ENCODE peak calls at places on chromosomes 11 and 22, in four cellular contexts. R is H1, B is K562, L is HCT116. U is an unnamed sample.

GRCh38 chr11:23181022-23181807 is 320.9 kb upstream of the CCDC179 start:
- DNase-seq in R (no peak), B (no peak), L (no peak), U (no peak)

GRCh38 chr22:20940904-20941385 is 23.7 kb downstream of the CRKL start:
- DNase-seq in R (no peak), B (no peak), L (no peak), U (no peak)

GRCh38 chr11:65225284-65226102 is 36.3 kb upstream of the POLA2 start:
- DNase-seq in R (no peak), B (peak; percentile 73), L (no peak), U (peak; percentile 47)

GRCh38 chr11:58739725-58740430 is 8.1 kb upstream of the GLYAT start:
- DNase-seq in R (no peak), B (peak; percentile 78), L (no peak), U (no peak)

GRCh38 chr11:100956321-100956720 is 173.3 kb downstream of the PGR start:
- DNase-seq in R (no peak), B (no peak), L (no peak), U (no peak)

GRCh38 chr11:57491371-57492061 is 24.0 kb downstream of the SLC43A1 start:
- DNase-seq in R (no peak), B (peak; percentile 76), L (no peak), U (peak; percentile 38)

GRCh38 chr11:23711981-23712380 is 784.9 kb upstream of the LUZP2 start:
- DNase-seq in R (no peak), B (no peak), L (no peak), U (no peak)

GRCh38 chr11:67174311-67174710 is 55.2 kb downstream of the KDM2A start:
- DNase-seq in R (no peak), B (no peak), L (no peak), U (no peak)

GRCh38 chr22:48937032-48937639 is 890.5 kb downstream of the BRD1 start:
- DNase-seq in R (no peak), B (no peak), L (no peak), U (no peak)

GRCh38 chr11:75240381-75241035 is at the start of gene TPBGL:
- DNase-seq in R (no peak), B (peak; percentile 57), L (no peak), U (no peak)

GRCh38 chr11:10349281-10349665 is 44.4 kb downstream of the ADM start:
- DNase-seq in R (no peak), B (no peak), L (no peak), U (no peak)

GRCh38 chr22:47012589-47013365 is 250.3 kb downstream of the TBC1D22A start:
- DNase-seq in R (no peak), B (peak; percentile 4), L (no peak), U (peak; percentile 15)

GRCh38 chr22:23772315-23773246 is at the start of gene MMP11:
- DNase-seq in R (no peak), B (peak; percentile 69), L (no peak), U (no peak)

GRCh38 chr11:66543263-66544107 is 2.4 kb downstream of the ZDHHC24 start:
- DNase-seq in R (no peak), B (no peak), L (no peak), U (no peak)

GRCh38 chr11:34213366-34213765 is 107.9 kb downstream of the NAT10 start:
- DNase-seq in R (no peak), B (no peak), L (no peak), U (no peak)

GRCh38 chr11:65789230-65790103 is 2.6 kb downstream of the OVOL1 start:
- DNase-seq in R (no peak), B (no peak), L (no peak), U (no peak)

GRCh38 chr11:117316197-117316961 is at the start of gene BACE1:
- DNase-seq in R (peak; percentile 72), B (no peak), L (peak; percentile 71), U (peak; percentile 85)

GRCh38 chr11:112886707-112887370 is 74.4 kb upstream of the NCAM1 start:
- DNase-seq in R (no peak), B (peak; percentile 3), L (no peak), U (no peak)

GRCh38 chr11:20015101-20015500 is 145.2 kb downstream of the DBX1 start:
- DNase-seq in R (no peak), B (no peak), L (no peak), U (no peak)

GRCh38 chr11:20013346-20014066 is 146.8 kb downstream of the DBX1 start:
- DNase-seq in R (no peak), B (peak; percentile 33), L (no peak), U (peak; percentile 73)

GRCh38 chr11:20016526-20016925 is 143.7 kb downstream of the DBX1 start:
- DNase-seq in R (no peak), B (no peak), L (no peak), U (no peak)

GRCh38 chr11:20014067-20014402 is 146.2 kb downstream of the DBX1 start:
- DNase-seq in R (no peak), B (no peak), L (no peak), U (no peak)

DNA sequence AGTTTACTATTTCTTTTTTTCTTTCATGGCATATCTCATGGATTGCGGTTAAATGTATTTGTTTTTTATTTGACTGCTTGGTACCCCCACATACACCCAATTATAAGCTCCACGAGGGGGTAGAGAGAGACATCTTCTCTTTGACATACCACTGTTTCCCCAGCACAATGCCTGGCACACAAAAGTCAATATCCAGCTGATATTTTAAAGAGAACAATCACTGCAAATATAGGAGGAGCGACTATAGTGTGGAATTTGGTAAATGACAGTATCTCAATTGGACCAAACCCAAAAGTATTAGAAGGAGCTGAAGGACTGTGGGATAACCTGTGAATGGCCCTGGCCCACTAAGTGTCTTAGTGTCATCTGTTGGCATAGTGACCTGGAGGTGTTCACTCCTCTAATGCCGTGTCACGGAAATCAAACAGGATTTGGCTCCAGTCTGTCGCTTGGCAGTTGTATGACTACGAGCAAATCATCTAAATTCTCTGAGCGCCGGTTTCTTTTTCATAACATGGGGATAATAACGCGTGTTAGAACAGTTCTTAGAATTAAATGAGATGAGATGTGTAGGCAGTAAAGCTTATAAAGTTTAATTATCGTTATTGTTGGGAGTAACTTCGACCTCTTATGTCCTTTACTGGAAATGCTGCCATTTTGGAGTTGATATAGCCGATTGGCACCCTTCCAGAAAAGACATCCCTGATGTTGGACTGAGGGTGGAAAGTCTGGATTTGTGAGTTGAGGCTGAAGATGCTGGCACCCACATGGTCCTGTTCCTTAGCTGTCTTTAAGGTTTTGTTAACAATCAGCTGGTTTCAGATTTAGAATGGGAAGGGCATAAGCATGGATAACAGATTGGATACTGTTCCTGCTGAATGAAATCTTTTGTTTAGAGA is 144.5 kb downstream of the DBX1 start:
- DNase-seq in R (no peak), B (no peak), L (no peak), U (no peak)
- TF ChIP-seq ATF3 in R (no peak), B (no peak), L (no peak), U (no peak)

DNA sequence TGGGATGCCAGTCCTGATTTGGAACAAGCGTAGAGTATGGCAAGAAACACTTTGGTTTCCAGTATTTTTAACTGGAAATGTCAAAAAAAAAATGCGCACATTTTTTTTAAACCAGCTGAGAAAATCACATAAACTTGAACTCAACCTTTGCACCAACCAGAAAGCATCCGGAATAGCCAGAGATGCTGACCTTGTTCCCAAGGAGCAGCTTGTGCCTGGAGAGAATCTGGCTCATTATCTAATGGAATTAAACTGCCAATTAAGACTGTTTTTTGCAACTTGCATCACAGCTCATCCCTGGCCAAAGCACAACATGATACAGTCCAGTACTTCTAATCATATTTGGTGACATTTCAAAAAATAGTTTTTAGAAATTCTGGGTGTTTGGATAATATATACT is 8.4 kb upstream of the ETS1 start:
- DNase-seq in R (no peak), B (no peak), L (no peak), U (no peak)
- H3K27ac ChIP-seq in R (no peak overlapping the region), B (no peak overlapping the region), L (no peak overlapping the region), U (no peak overlapping the region)

GRCh38 chr11:110022548-110022947 is 70.6 kb upstream of the ZC3H12C start:
- DNase-seq in R (no peak), B (no peak), L (no peak), U (no peak)
- TF ChIP-seq ATF3 in R (no peak), B (no peak), L (no peak), U (no peak)

DNA sequence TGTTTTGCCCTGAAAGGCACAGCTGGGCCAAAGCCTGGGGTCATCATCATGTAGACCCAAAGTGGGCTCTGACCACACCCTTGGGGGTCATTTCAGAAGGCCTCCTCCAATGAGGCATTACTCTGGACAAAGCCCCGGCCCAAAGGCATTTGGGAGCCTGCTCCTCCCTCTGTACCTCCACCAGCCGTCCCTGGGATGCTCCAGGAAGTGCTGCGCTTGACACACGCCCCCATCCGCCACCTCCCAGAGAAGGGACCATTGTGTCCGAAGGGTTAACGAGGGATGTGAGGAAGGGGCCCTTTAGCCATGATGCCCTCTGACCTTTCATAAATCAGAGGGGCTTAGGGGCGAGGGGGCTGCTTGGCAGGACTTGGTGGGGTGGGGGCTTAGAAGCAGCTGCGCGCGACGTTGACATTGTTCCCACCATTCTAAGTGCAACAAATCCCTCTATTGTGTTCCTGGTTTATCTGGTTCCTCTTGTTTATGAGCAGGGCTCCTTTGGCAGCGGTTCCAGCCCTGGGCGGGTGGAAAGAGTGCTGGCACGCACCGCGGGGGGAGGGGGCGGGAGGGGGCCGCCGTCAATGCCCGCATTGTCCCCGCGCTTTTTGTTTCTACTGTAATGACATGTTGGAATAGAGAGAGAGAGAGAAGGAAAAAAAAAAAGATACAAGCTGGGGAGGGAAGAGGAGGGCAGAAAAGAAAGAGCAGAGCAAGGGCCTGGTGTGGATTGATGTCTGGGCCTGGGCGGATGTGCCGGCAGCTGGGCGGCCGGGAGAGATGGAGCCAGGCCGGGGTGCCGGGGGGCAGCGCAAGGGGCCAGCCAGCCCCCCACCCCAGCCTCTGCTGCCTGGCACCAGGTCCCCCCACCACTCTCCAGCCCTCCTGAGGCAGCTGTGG is 32.1 kb upstream of the SOX10 start:
- DNase-seq in R (no peak), B (no peak), L (no peak), U (no peak)
- H3K27ac ChIP-seq in R (no peak overlapping the region), B (no peak overlapping the region), L (no peak overlapping the region), U (no peak overlapping the region)

DNA sequence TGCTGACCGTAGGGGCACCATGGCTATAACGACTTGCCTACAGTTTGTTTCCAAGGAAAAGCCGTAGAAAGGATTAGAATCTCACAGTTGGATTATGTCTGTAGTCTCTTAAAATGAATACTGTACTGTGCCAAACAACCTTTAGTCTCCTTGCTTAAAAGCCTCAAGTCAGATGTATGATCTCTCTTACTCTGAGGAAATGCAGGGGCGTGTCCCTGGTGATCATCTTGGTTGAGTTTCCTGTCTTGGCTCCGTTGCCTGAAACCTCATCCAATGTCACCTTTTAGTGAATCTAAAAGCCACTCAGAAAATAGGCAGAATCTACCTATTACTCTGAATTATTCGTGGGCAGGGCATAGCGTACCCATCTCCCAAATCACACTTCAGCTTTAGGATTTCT is 246.1 kb downstream of the ETS1 start:
- DNase-seq in R (no peak), B (no peak), L (no peak), U (no peak)
- TF ChIP-seq ATF3 in R (no peak), B (no peak), L (no peak), U (no peak)

U was measured in HepG2.